ENCODE peak calls at places on chromosomes 5 and 9, in four cellular contexts. One of them, this sample, is unnamed. For H3K4me1, H3K27me3 and H3K9me3, the result is how much of the 10 kb centered on the place peaks cover.

GRCh38 chr5:140324834-140325195 is 21.6 kb downstream of the HBEGF start:
- DNase-seq in left lung: no peak
- DNase-seq in Caco-2: no peak
- DNase-seq in uterus: no peak
- DNase-seq in this sample: no peak

GRCh38 chr5:88689662-88690351 is 193.2 kb downstream of the MEF2C start:
- DNase-seq in left lung: no peak
- DNase-seq in Caco-2: no peak
- DNase-seq in uterus: no peak
- DNase-seq in this sample: no peak

GRCh38 chr5:1815071-1815786 is 14.0 kb downstream of the NDUFS6 start:
- DNase-seq in left lung: peak
- DNase-seq in Caco-2: no peak
- DNase-seq in uterus: no peak
- DNase-seq in this sample: no peak

GRCh38 chr5:107671742-107672211 is 1.0 kb upstream of the EFNA5 start:
- DNase-seq in left lung: peak
- DNase-seq in Caco-2: no peak
- DNase-seq in uterus: no peak
- DNase-seq in this sample: no peak

GRCh38 chr9:89418882-89419641 is 78.9 kb downstream of the SEMA4D start:
- DNase-seq in left lung: no peak
- DNase-seq in Caco-2: no peak
- DNase-seq in uterus: no peak
- DNase-seq in this sample: no peak

GRCh38 chr9:35948901-35949318 is 9.0 kb downstream of the OR2S2 start:
- DNase-seq in left lung: peak
- DNase-seq in Caco-2: peak
- DNase-seq in uterus: no peak
- DNase-seq in this sample: no peak

GRCh38 chr5:172958268-172959046 is 767 bp upstream of the RPL26L1 start:
- DNase-seq in left lung: peak
- DNase-seq in Caco-2: peak
- DNase-seq in uterus: peak
- DNase-seq in this sample: peak

GRCh38 chr9:111316796-111317195 is 13.2 kb downstream of the OR2K2 start:
- DNase-seq in left lung: no peak
- DNase-seq in Caco-2: no peak
- DNase-seq in uterus: no peak
- DNase-seq in this sample: no peak

GRCh38 chr9:113776194-113776593 is 99.9 kb upstream of the ZNF618 start:
- DNase-seq in left lung: no peak
- DNase-seq in Caco-2: no peak
- DNase-seq in uterus: no peak
- DNase-seq in this sample: no peak

GRCh38 chr5:136776022-136776927 is 410.9 kb upstream of the TRPC7 start:
- DNase-seq in left lung: no peak
- DNase-seq in Caco-2: no peak
- DNase-seq in uterus: no peak
- DNase-seq in this sample: no peak

GRCh38 chr5:163506726-163507125 is 1.3 kb downstream of the MAT2B start:
- DNase-seq in left lung: no peak
- DNase-seq in Caco-2: no peak
- DNase-seq in uterus: no peak
- DNase-seq in this sample: no peak

GRCh38 chr5:133783481-133783880 is 171.1 kb upstream of the FSTL4 start:
- DNase-seq in left lung: no peak
- DNase-seq in Caco-2: no peak
- DNase-seq in uterus: no peak
- DNase-seq in this sample: no peak

GRCh38 chr5:7910738-7911428 is 41.9 kb downstream of the MTRR start:
- DNase-seq in left lung: no peak
- DNase-seq in Caco-2: no peak
- DNase-seq in uterus: no peak
- DNase-seq in this sample: no peak

GRCh38 chr9:113559834-113560620 is 96.5 kb downstream of the RGS3 start:
- DNase-seq in left lung: peak
- DNase-seq in Caco-2: no peak
- DNase-seq in uterus: peak
- DNase-seq in this sample: no peak

GRCh38 chr9:81477669-81478068 is 211.7 kb downstream of the TLE1 start:
- DNase-seq in left lung: no peak
- DNase-seq in Caco-2: no peak
- DNase-seq in uterus: no peak
- DNase-seq in this sample: no peak

GRCh38 chr9:94864862-94865435 is 138.4 kb downstream of the AOPEP start:
- DNase-seq in left lung: no peak
- DNase-seq in Caco-2: no peak
- DNase-seq in uterus: no peak
- DNase-seq in this sample: no peak

GRCh38 chr5:89374818-89375521 is 492.0 kb upstream of the MEF2C start:
- DNase-seq in left lung: no peak
- DNase-seq in Caco-2: no peak
- DNase-seq in uterus: no peak
- DNase-seq in this sample: no peak

GRCh38 chr9:108618906-108619550 is 236.8 kb downstream of the ACTL7B start:
- DNase-seq in left lung: no peak
- DNase-seq in Caco-2: no peak
- DNase-seq in uterus: no peak
- DNase-seq in this sample: no peak

GRCh38 chr9:7756088-7756487 is 43.5 kb downstream of the DMAC1 start:
- DNase-seq in left lung: no peak
- DNase-seq in Caco-2: no peak
- DNase-seq in uterus: no peak
- DNase-seq in this sample: no peak

GRCh38 chr9:70069734-70070133 is 26.1 kb downstream of the MAMDC2 start:
- DNase-seq in left lung: no peak
- DNase-seq in Caco-2: no peak
- DNase-seq in uterus: peak
- DNase-seq in this sample: no peak

GRCh38 chr5:464843-465590 is 22.0 kb downstream of the EXOC3 start:
- DNase-seq in left lung: no peak
- DNase-seq in Caco-2: no peak
- DNase-seq in uterus: peak
- DNase-seq in this sample: no peak

GRCh38 chr5:159549046-159549445 is 218.8 kb upstream of the IL12B start:
- DNase-seq in left lung: no peak
- DNase-seq in Caco-2: no peak
- DNase-seq in uterus: no peak
- DNase-seq in this sample: no peak

GRCh38 chr5:176436641-176437040 is 11.5 kb upstream of the FAF2 start:
- DNase-seq in left lung: no peak
- DNase-seq in Caco-2: no peak
- DNase-seq in uterus: no peak
- DNase-seq in this sample: no peak

GRCh38 chr5:180470966-180471582 is 23.1 kb upstream of the CNOT6 start:
- DNase-seq in left lung: peak
- DNase-seq in Caco-2: peak
- DNase-seq in uterus: peak
- DNase-seq in this sample: peak

GRCh38 chr9:20744046-20744630 is 60.1 kb downstream of the FOCAD start:
- DNase-seq in left lung: no peak
- DNase-seq in Caco-2: no peak
- DNase-seq in uterus: no peak
- DNase-seq in this sample: no peak

GRCh38 chr9:127292415-127292814 is 27.8 kb downstream of the GARNL3 start:
- DNase-seq in left lung: no peak
- DNase-seq in Caco-2: no peak
- DNase-seq in uterus: no peak
- DNase-seq in this sample: no peak

GRCh38 chr9:79428422-79428821 is 143.3 kb upstream of the TLE4 start:
- DNase-seq in left lung: no peak
- DNase-seq in Caco-2: no peak
- DNase-seq in uterus: no peak
- DNase-seq in this sample: no peak

GRCh38 chr5:168765220-168766037 is 186.3 kb upstream of the PANK3 start:
- DNase-seq in left lung: no peak
- DNase-seq in Caco-2: no peak
- DNase-seq in uterus: peak
- DNase-seq in this sample: no peak

GRCh38 chr5:177142029-177142681 is 8.6 kb downstream of the NSD1 start:
- DNase-seq in left lung: no peak
- DNase-seq in Caco-2: no peak
- DNase-seq in uterus: no peak
- DNase-seq in this sample: no peak

GRCh38 chr5:174327317-174327864 is 281.9 kb downstream of the NSG2 start:
- DNase-seq in left lung: peak
- DNase-seq in Caco-2: peak
- DNase-seq in uterus: no peak
- DNase-seq in this sample: peak

GRCh38 chr5:78979117-78979742 is 5.9 kb downstream of the ARSB start:
- DNase-seq in left lung: no peak
- DNase-seq in Caco-2: no peak
- DNase-seq in uterus: no peak
- DNase-seq in this sample: no peak

GRCh38 chr9:93588641-93589609 is 12.5 kb downstream of the PHF2 start:
- DNase-seq in left lung: no peak
- DNase-seq in Caco-2: no peak
- DNase-seq in uterus: no peak
- DNase-seq in this sample: no peak

GRCh38 chr5:38370341-38371100 is 112.2 kb downstream of the EGFLAM start:
- DNase-seq in left lung: no peak
- DNase-seq in Caco-2: no peak
- DNase-seq in uterus: no peak
- DNase-seq in this sample: no peak

DNA sequence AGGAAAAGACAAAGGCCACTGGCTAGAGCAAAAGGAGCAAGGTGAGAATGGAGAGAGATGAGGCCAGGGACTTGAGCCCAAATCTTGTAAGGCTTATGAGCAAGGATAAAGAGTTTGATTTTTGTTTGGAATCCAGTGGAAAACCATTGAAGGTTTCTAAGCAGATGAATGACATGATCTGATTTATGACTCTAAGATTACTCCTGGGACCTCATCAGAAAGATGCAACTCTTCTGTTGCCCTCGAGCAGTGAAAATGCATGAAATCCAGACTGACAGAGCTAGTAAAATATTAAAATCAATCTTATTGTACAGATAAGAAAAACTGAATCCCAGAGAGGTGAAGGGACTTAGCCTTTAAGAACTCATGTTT is 677 bp downstream of the MFAP3 start:
- DNase-seq in left lung: no peak
- DNase-seq in Caco-2: no peak
- DNase-seq in uterus: no peak
- DNase-seq in this sample: no peak
- H3K4me1 ChIP-seq in left lung: under half
- H3K4me1 ChIP-seq in Caco-2: under half
- H3K4me1 ChIP-seq in uterus: under half
- H3K4me1 ChIP-seq in this sample: under half

GRCh38 chr9:4297795-4298254 is 2.0 kb downstream of the GLIS3 start:
- DNase-seq in left lung: peak
- DNase-seq in Caco-2: peak
- DNase-seq in uterus: peak
- DNase-seq in this sample: peak
- H3K27me3 ChIP-seq in left lung: under half
- H3K27me3 ChIP-seq in Caco-2: under half
- H3K27me3 ChIP-seq in uterus: under half
- H3K27me3 ChIP-seq in this sample: under half

DNA sequence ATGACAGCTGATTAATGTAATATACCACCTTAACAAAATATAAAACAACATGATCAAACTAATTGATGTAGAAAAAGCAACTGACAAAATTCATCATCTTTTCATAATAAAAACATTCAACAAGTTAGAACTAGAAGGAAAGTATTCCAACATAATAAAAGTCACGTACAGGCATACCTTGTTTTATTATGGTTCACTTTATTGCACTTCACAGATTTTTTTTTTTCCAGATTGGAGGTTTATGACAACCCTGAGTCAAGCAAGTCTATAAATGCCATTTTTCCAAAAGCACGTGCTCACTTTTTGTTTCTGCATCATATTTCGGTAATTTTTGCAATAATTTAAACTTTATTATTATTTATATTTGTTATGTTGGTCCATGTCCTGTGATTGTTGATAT is 1120.3 kb downstream of the PTPRD start:
- DNase-seq in left lung: no peak
- DNase-seq in Caco-2: no peak
- DNase-seq in uterus: no peak
- DNase-seq in this sample: no peak
- H3K9me3 ChIP-seq in left lung: under half
- H3K9me3 ChIP-seq in Caco-2: under half
- H3K9me3 ChIP-seq in uterus: under half
- H3K9me3 ChIP-seq in this sample: under half

DNA sequence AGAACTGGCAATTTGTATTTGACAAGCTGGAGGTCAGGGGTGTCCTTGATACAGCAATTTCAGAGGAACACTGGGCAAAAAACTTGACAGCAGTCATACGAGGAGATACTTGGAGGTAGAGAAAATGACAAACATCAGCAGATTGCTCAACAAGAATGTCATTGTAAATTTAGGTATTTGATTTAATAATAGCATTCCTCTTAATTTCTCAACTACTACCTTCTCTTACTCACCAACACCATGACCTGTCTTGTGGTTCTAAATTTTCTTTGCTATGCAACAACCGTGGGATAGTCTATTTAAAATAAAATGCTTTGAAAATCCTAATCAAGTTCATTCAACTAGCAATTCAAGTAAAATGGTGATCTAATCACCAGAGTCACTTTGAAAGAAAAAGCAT is 128.4 kb downstream of the DNAH5 start:
- DNase-seq in left lung: no peak
- DNase-seq in Caco-2: no peak
- DNase-seq in uterus: no peak
- DNase-seq in this sample: no peak
- H3K4me1 ChIP-seq in left lung: under half
- H3K4me1 ChIP-seq in Caco-2: under half
- H3K4me1 ChIP-seq in uterus: under half
- H3K4me1 ChIP-seq in this sample: under half

DNA sequence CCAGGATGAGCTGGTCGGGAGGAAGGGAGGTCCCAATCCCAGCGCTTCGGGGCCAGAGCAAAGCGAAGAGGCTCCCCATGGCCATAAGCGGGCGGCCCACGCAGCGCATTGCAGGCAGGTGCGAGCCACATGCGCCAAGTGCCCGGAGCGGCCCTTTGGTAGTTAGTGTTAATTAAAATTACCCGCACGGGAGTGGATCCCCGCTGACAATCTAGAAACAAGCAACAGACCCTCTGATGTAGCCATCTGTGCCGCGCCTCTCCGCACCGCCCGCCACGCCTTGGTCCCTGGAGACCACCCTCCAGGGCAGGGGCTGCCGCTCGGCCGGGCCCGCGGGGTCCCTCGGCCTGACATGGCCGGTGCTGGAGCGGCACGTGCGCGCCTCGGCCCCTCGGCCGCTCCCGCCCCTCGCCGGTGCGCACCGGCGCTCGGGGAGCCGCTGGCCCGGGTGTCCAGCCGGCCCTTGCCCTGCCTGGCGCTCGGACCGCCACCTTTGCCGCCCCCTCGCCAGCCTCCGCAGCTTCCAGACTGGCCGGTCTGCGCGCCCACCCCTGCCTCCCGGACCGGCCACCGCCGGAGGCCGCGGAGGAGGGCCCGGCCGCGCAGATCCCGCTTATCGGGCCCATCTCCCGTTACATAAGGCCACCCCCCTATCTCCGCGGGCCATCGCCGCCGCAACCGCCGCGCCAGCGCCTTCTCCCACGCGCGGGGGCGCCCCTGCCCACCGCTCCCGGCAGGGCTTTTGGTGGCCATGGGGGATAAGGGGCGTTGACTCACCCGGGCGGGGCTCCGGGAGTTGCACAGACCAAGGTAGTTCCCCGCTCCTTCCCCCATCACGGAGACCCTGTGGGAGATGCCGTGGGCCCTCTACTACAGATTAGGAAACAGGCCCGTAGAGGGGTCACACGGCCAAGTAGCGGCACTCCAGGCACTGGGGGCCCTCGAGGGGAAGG is 1.9 kb upstream of the IL13 start:
- DNase-seq in left lung: no peak
- DNase-seq in Caco-2: no peak
- DNase-seq in uterus: no peak
- DNase-seq in this sample: no peak
- H3K27me3 ChIP-seq in left lung: under half
- H3K27me3 ChIP-seq in Caco-2: under half
- H3K27me3 ChIP-seq in uterus: under half
- H3K27me3 ChIP-seq in this sample: under half

This sample was measured in prostate gland.